ENCODE peak calls at places on chromosomes 12 and 14, in nine cellular contexts. U is anterior cingulate cortex; V is T-cell; P is ELF-1; W is Caco-2; Q is psoas muscle; R is activated naive CD4-positive, alpha-beta T cell treated with anti-CD3 and anti-CD28 coated beads, Interleukin-2, amount 50 U/mL, for 16 hours; G is tibial artery; X is NCI-H2081. E is an unnamed sample.

GRCh38 chr12:47276253-47277070 is 196.7 kb upstream of the AMIGO2 start:
- DNase-seq in U (no peak), V (peak), P (no peak), W (peak), Q (no peak), R (peak), G (no peak), X (no peak), E (peak)

GRCh38 chr12:13425766-13426165 is 229.2 kb downstream of the EMP1 start:
- DNase-seq in U (no peak), V (no peak), P (no peak), W (no peak), Q (no peak), R (no peak), G (no peak), X (no peak), E (no peak)

GRCh38 chr12:49964849-49965624 is 3.4 kb downstream of the AQP5 start:
- DNase-seq in U (no peak), V (no peak), P (no peak), W (no peak), Q (no peak), R (no peak), G (no peak), X (no peak), E (no peak)

GRCh38 chr14:81416233-81416927 is 16.3 kb upstream of the STON2 start:
- DNase-seq in U (no peak), V (no peak), P (no peak), W (no peak), Q (no peak), R (no peak), G (no peak), X (no peak), E (no peak)

GRCh38 chr12:93921511-93921910 is 226.9 kb upstream of the PLXNC1 start:
- DNase-seq in U (no peak), V (no peak), P (no peak), W (no peak), Q (no peak), R (no peak), G (no peak), X (no peak), E (no peak)

GRCh38 chr12:112303004-112303403 is 79.2 kb downstream of the HECTD4 start:
- DNase-seq in U (no peak), V (peak), P (no peak), W (no peak), Q (no peak), R (no peak), G (no peak), X (no peak), E (peak)

GRCh38 chr12:51827925-51828818 is 20.3 kb downstream of the FIGNL2 start:
- DNase-seq in U (no peak), V (no peak), P (peak), W (no peak), Q (no peak), R (peak), G (no peak), X (no peak), E (no peak)

GRCh38 chr14:78598046-78598652 is 428.0 kb downstream of the NRXN3 start:
- DNase-seq in U (peak), V (peak), P (peak), W (peak), Q (peak), R (peak), G (no peak), X (peak), E (peak)

GRCh38 chr12:78888583-78888982 is 24.0 kb downstream of the SYT1 start:
- DNase-seq in U (no peak), V (no peak), P (no peak), W (no peak), Q (no peak), R (no peak), G (no peak), X (no peak), E (no peak)

GRCh38 chr12:15405601-15406000 is 83.3 kb downstream of the PTPRO start:
- DNase-seq in U (no peak), V (no peak), P (no peak), W (no peak), Q (no peak), R (no peak), G (no peak), X (no peak), E (no peak)

GRCh38 chr12:4849024-4849594 is 60.6 kb upstream of the KCNA1 start:
- DNase-seq in U (no peak), V (no peak), P (no peak), W (no peak), Q (no peak), R (no peak), G (no peak), X (peak), E (no peak)

GRCh38 chr12:30218073-30218472 is 434.3 kb upstream of the TMTC1 start:
- DNase-seq in U (no peak), V (no peak), P (no peak), W (no peak), Q (no peak), R (no peak), G (no peak), X (no peak), E (no peak)

GRCh38 chr14:61397607-61398006 is 76.2 kb downstream of the PRKCH start:
- DNase-seq in U (no peak), V (no peak), P (no peak), W (no peak), Q (no peak), R (no peak), G (no peak), X (no peak), E (no peak)

GRCh38 chr12:123045678-123046077 is 65.2 kb downstream of the ARL6IP4 start:
- DNase-seq in U (no peak), V (no peak), P (no peak), W (no peak), Q (no peak), R (no peak), G (no peak), X (no peak), E (no peak)

E was measured in T-helper 9 cell.